ENCODE peak calls at places on chromosomes 11 and 22, in eight cellular contexts. O is AG09319; V is activated CD4-positive, alpha-beta T cell treated with anti-CD3 and anti-CD28 coated beads, Interleukin-2, amount 10 ng/mL, durations not matched to agents 7 days and 5 days; H is CD8-positive, alpha-beta memory T cell; P is cardiac muscle cell; S is activated T-cell treated with anti-CD3 and anti-CD28 coated beads, Interleukin-2, amount 50 U/mL, for 48 hours; R is kidney glomerular epithelial cell; I is HS-27A. L is an unnamed sample.

GRCh38 chr11:12674571-12674935 is 332 bp downstream of the TEAD1 start:
- DNase-seq in O (no peak), P (no peak), H (no peak), R (no peak), S (no peak), V (no peak), I (no peak), L (no peak)

GRCh38 chr11:6747097-6747662 is 24.6 kb downstream of the OR2AG2 start:
- DNase-seq in P (no peak), H (no peak), R (no peak), O (no peak), V (no peak), S (no peak), I (no peak), L (no peak)

GRCh38 chr22:50317674-50318073 is 9.1 kb downstream of the DENND6B start:
- DNase-seq in P (no peak), H (no peak), V (no peak), S (no peak), R (no peak), I (no peak), O (no peak), L (no peak)

GRCh38 chr11:71914127-71914526 is 14.3 kb downstream of the XNDC1N start:
- DNase-seq in V (no peak), R (no peak), O (peak), I (no peak), H (no peak), S (no peak), P (no peak), L (no peak)

GRCh38 chr11:84503503-84503902 is 1123.6 kb downstream of the DLG2 start:
- DNase-seq in I (no peak), H (no peak), V (no peak), P (no peak), R (no peak), O (no peak), S (no peak), L (no peak)

GRCh38 chr11:114942207-114942606 is 263.9 kb downstream of the NXPE2 start:
- DNase-seq in I (no peak), V (no peak), R (peak), P (no peak), S (no peak), H (no peak), O (no peak), L (no peak)

GRCh38 chr11:76770642-76771445 is 12.3 kb upstream of the TSKU start:
- DNase-seq in H (no peak), P (peak), O (peak), V (no peak), I (peak), R (peak), S (no peak), L (no peak)

GRCh38 chr11:16890442-16890841 is 123.8 kb downstream of the PLEKHA7 start:
- DNase-seq in P (no peak), V (no peak), O (no peak), R (no peak), I (no peak), S (no peak), H (no peak), L (no peak)

GRCh38 chr22:24772493-24773220 is 1.9 kb downstream of the PIWIL3 start:
- DNase-seq in P (peak), R (peak), H (no peak), V (no peak), I (no peak), S (no peak), O (no peak), L (peak)

GRCh38 chr11:12717851-12718291 is 43.6 kb downstream of the TEAD1 start:
- DNase-seq in S (peak), P (no peak), I (no peak), O (no peak), R (no peak), H (peak), V (peak), L (no peak)

GRCh38 chr11:12540913-12541587 is 133.2 kb upstream of the TEAD1 start:
- DNase-seq in R (peak), P (peak), I (peak), H (no peak), S (no peak), V (no peak), O (peak), L (no peak)

GRCh38 chr11:8277691-8278090 is 14.0 kb upstream of the LMO1 start:
- DNase-seq in R (no peak), S (no peak), V (no peak), I (no peak), H (no peak), O (no peak), P (no peak), L (no peak)

GRCh38 chr11:60995798-60996197 is 24.3 kb downstream of the CD6 start:
- DNase-seq in P (peak), V (no peak), O (no peak), H (no peak), I (no peak), R (no peak), S (no peak), L (no peak)

GRCh38 chr11:35742707-35743454 is 80.3 kb downstream of the TRIM44 start:
- DNase-seq in S (no peak), O (no peak), R (no peak), P (no peak), V (no peak), I (no peak), H (no peak), L (no peak)

GRCh38 chr11:73198677-73199076 is 19.4 kb upstream of the P2RY2 start:
- DNase-seq in V (no peak), H (no peak), I (peak), P (peak), O (no peak), R (peak), S (no peak), L (no peak)

GRCh38 chr11:18527512-18527911 is 770 bp upstream of the TSG101 start:
- DNase-seq in R (peak), O (peak), H (no peak), I (peak), S (no peak), V (no peak), P (peak), L (no peak)

GRCh38 chr22:22888509-22889353 is 1.1 kb downstream of the IGLL5 start:
- DNase-seq in S (peak), H (no peak), P (no peak), O (no peak), I (no peak), V (no peak), R (no peak), L (no peak)

GRCh38 chr11:113106507-113106906 is 145.3 kb downstream of the NCAM1 start:
- DNase-seq in S (no peak), H (no peak), P (peak), O (no peak), R (peak), V (no peak), I (peak), L (no peak)

GRCh38 chr11:70145025-70145529 is 58.0 kb upstream of the FADD start:
- DNase-seq in O (no peak), S (no peak), R (no peak), I (no peak), P (no peak), H (no peak), V (no peak), L (no peak)

GRCh38 chr11:84969103-84969502 is 658.0 kb downstream of the DLG2 start:
- DNase-seq in O (no peak), R (peak), P (peak), S (no peak), I (no peak), H (no peak), V (no peak), L (no peak)

GRCh38 chr11:123174196-123175183 is 20.6 kb downstream of the CLMP start:
- DNase-seq in I (peak), R (peak), S (no peak), P (peak), V (no peak), O (peak), H (no peak), L (no peak)